ENCODE peak calls at places on chromosomes 7 and 10, in four cellular contexts. S, D, T and K are unnamed samples.

GRCh38 chr7:131774419-131775220 is 218.2 kb upstream of the PODXL start:
- DNase-seq in S (no peak), D (no peak), T (no peak), K (no peak)

GRCh38 chr10:22625511-22626288 is 88.7 kb downstream of the PIP4K2A start:
- DNase-seq in S (no peak), D (no peak), T (no peak), K (no peak)

GRCh38 chr7:100444311-100445278 is 8.3 kb upstream of the PPP1R35 start:
- DNase-seq in S (no peak), D (peak), T (no peak), K (no peak)

GRCh38 chr7:134458341-134458805 is 527 bp downstream of the AKR1B1 start:
- DNase-seq in S (peak), D (peak), T (peak), K (no peak)

GRCh38 chr10:49761789-49762565 is at the start of gene OGDHL:
- DNase-seq in S (peak), D (peak), T (peak), K (peak)

GRCh38 chr7:114104035-114104434 is 185.2 kb upstream of the PPP1R3A start:
- DNase-seq in S (no peak), D (no peak), T (no peak), K (no peak)

GRCh38 chr7:24670782-24671181 is 86.5 kb downstream of the GSDME start:
- DNase-seq in S (no peak), D (no peak), T (no peak), K (no peak)

GRCh38 chr10:132167976-132168375 is 18.8 kb upstream of the DPYSL4 start:
- DNase-seq in S (no peak), D (no peak), T (no peak), K (no peak)

GRCh38 chr10:30704016-30704600 is 74.6 kb upstream of the LYZL2 start:
- DNase-seq in S (no peak), D (no peak), T (no peak), K (no peak)

GRCh38 chr10:67935223-67935622 is 50.8 kb downstream of the SIRT1 start:
- DNase-seq in S (no peak), D (no peak), T (no peak), K (no peak)

GRCh38 chr10:131081786-131082185 is 229.7 kb downstream of the TCERG1L start:
- DNase-seq in S (no peak), D (no peak), T (no peak), K (no peak)

GRCh38 chr7:102310414-102310815 is 23.7 kb downstream of the SH2B2 start:
- DNase-seq in S (no peak), D (no peak), T (no peak), K (no peak)

GRCh38 chr10:11110499-11110898 is 92.8 kb downstream of the CELF2 start:
- DNase-seq in S (no peak), D (no peak), T (peak), K (no peak)

GRCh38 chr7:157686285-157686894 is 349.6 kb downstream of the DNAJB6 start:
- DNase-seq in S (no peak), D (no peak), T (no peak), K (peak)

GRCh38 chr7:49660170-49660783 is 113.2 kb upstream of the VWC2 start:
- DNase-seq in S (no peak), D (no peak), T (no peak), K (no peak)

GRCh38 chr7:88758355-88759215 is 915 bp upstream of the ZNF804B start:
- DNase-seq in S (peak), D (peak), T (peak), K (peak)

GRCh38 chr10:104322416-104322782 is 15.9 kb downstream of the ITPRIP start:
- DNase-seq in S (peak), D (no peak), T (no peak), K (no peak)
- TF ChIP-seq CTCF in S (no peak), D (no peak), T (no peak), K (no peak)

DNA sequence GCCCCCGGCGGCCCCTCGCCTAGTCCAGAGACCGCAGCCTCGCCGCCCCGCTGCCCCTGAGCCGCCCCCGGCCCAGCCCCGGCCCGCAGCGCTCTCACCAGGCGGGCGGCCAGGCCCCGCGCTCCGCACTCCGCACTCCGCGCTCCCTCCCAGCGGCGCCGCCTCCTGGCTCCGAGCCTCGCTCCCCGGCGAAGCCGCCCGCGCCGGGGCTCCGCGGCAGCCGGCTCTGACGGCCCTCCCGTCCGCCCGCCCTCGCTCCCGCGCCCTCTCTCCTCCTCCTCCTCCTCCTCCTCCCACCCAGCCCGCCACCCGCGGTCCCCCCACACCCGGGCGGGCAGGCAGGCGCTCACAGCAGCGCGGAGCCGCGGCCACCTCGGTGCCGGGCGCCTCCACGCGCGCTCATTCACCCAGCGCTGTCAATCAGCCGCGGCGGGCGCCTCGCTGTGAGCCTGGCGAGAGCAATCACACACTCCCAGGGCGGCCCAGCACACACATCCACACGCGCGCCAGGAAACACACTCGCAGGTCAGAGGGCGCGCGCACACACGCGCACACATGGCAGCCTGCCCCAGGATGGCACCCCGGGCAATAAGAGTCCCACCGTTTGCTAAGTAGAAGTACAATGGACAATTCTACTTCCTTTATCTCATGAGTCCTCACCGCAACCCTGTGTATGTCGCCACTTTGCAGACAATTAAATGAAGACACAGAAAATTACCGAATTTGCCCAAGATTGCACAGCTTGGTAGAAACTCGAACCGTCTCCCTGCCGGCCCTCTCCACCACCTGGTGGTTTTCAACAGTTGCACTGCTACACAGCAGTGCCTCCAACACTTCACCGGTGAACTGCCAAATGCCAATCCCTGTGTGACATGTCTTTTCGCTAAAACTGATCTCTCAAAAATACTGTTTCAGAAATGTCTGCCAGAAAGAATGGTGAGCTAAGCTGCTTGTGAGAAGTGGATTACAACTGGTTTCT is at the start of gene PRRT4:
- DNase-seq in S (peak), D (peak), T (peak), K (peak)
- TF ChIP-seq CTCF in S (no peak), D (no peak), T (peak), K (peak)

GRCh38 chr7:13880789-13881188 is 108.7 kb downstream of the ETV1 start:
- DNase-seq in S (no peak), D (no peak), T (no peak), K (no peak)
- TF ChIP-seq CTCF in S (no peak), D (no peak), T (no peak), K (no peak)

GRCh38 chr10:115026041-115026779 is 67.0 kb upstream of the ATRNL1 start:
- DNase-seq in S (peak), D (no peak), T (no peak), K (no peak)
- TF ChIP-seq CTCF in S (no peak), D (no peak), T (no peak), K (peak)

GRCh38 chr10:72356115-72356514 is 1.4 kb upstream of the DNAJB12 start:
- DNase-seq in S (no peak), D (no peak), T (no peak), K (no peak)

GRCh38 chr10:72354356-72355213 is at the start of gene DNAJB12:
- DNase-seq in S (peak), D (peak), T (peak), K (peak)

GRCh38 chr10:72356987-72357386 is 2.3 kb upstream of the DNAJB12 start:
- DNase-seq in S (no peak), D (no peak), T (no peak), K (no peak)

GRCh38 chr10:72353963-72354355 is 760 bp downstream of the DNAJB12 start:
- DNase-seq in S (peak), D (peak), T (no peak), K (no peak)

DNA sequence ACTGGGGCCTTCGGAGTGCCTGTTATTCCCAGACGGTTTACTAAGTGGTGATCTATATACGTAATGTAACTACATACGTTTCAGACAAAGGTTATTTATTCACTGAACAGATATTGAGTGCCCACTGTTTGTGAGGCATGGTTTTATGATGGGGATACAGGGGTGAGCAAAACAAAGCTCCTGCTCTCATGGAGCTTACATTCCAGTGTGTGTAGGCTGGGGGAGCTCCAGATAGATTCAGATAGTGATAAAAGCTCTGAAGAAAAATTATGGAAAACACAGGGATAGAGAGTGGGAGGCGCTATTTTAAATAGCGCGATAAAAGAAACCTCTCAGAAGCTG is 466 bp upstream of the DNAJB12 start:
- DNase-seq in S (no peak), D (no peak), T (no peak), K (no peak)
- TF ChIP-seq CTCF in S (no peak), D (no peak), T (no peak), K (no peak)

GRCh38 chr7:141072548-141073172 is 1.2 kb upstream of the TMEM178B start:
- DNase-seq in S (peak), D (peak), T (peak), K (peak)

GRCh38 chr7:141073641-141074161 is at the start of gene TMEM178B:
- DNase-seq in S (peak), D (peak), T (peak), K (no peak)

GRCh38 chr7:141071855-141072547 is 1.9 kb upstream of the TMEM178B start:
- DNase-seq in S (peak), D (peak), T (peak), K (no peak)

GRCh38 chr7:141073173-141073640 is 657 bp upstream of the TMEM178B start:
- DNase-seq in S (peak), D (peak), T (peak), K (peak)

DNA sequence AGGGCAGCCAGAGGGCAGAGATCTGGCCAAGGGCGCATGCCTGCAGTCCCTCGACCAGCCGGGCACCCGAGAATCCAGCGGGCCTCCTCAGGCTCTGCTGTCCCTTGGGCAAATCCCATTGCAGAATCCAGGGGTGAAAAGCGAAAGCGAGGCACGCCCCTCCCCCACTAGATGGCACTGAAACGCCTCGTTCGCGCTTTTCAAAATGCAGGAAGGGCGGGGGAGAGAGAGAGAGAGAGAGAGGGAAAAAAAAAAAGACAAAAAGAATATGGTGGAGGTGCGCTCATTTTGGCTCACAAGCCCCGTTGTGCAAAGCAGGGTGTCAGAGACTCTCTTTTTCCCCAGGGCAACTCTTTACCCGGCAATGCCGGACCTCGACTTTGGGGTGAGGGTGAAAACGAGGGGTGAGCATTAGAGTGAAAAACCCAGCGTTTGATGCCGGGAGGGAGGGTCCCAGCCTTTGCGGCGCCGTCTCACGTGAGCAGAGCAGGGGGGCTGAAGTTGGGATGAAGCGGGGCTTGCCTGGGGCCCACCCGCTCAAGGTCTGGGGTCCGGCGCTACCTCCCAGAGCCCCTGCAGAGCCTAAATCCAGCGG is 2.5 kb upstream of the TMEM178B start:
- DNase-seq in S (peak), D (peak), T (peak), K (no peak)
- TF ChIP-seq CTCF in S (peak), D (no peak), T (peak), K (peak)